ENCODE peak calls at places on chromosomes 3 and 15, in four cellular contexts. Z is neural crest cell, Y is mesothelial cell of epicardium, M is myocyte. D is an unnamed sample.

GRCh38 chr3:157498374-157498773 is 4.8 kb downstream of the VEPH1 start:
- DNase-seq in Z (no peak), Y (no peak), M (no peak), D (no peak)

GRCh38 chr15:81322708-81323253 is 1.2 kb downstream of the STARD5 start:
- DNase-seq in Z (no peak), Y (no peak), M (no peak), D (no peak)

GRCh38 chr3:15676259-15676658 is 74.7 kb downstream of the BTD start:
- DNase-seq in Y (no peak), M (no peak), Z (no peak), D (no peak)

GRCh38 chr3:38805765-38806386 is 10.1 kb downstream of the SCN10A start:
- DNase-seq in M (peak; percentile 87), Y (peak; percentile 37), Z (peak; percentile 73), D (peak; percentile 70)

GRCh38 chr3:171108066-171108465 is 81.5 kb upstream of the SLC2A2 start:
- DNase-seq in M (no peak), Z (no peak), Y (no peak), D (no peak)

GRCh38 chr3:181999314-181999713 is 287.6 kb downstream of the SOX2 start:
- DNase-seq in M (no peak), Y (no peak), Z (no peak), D (no peak)

GRCh38 chr3:25532763-25533162 is 104.7 kb downstream of the RARB start:
- DNase-seq in Z (peak; percentile 8), Y (no peak), M (no peak), D (peak; percentile 7)

GRCh38 chr3:64220161-64220560 is 5.1 kb downstream of the PRICKLE2 start:
- DNase-seq in M (peak; percentile 74), Y (no peak), Z (no peak), D (peak; percentile 68)